ENCODE peak calls at places on chromosome 9, in ten cellular contexts. Y is osteoblast, B is retinal pigment epithelial cell, N is heart left ventricle, R is thyroid gland, P is uterus, W is bronchial epithelial cell, M is suprapubic skin, O is heart right ventricle, G is fibroblast of pulmonary artery. D is an unnamed sample.

GRCh38 chr9:86997961-86998360 is 50.7 kb upstream of the GAS1 start:
- DNase-seq in Y (no peak), B (no peak), N (no peak), R (no peak), P (no peak), W (no peak), M (no peak), O (no peak), G (no peak), D (no peak)

GRCh38 chr9:112348257-112348992 is 15.0 kb upstream of the PTBP3 start:
- DNase-seq in Y (peak), B (no peak), N (peak), R (peak), P (peak), W (peak), M (peak), O (peak), G (peak), D (peak)

GRCh38 chr9:86557063-86557766 is 203.0 kb upstream of the TUT7 start:
- DNase-seq in Y (peak), B (no peak), N (no peak), R (no peak), P (peak), W (peak), M (no peak), O (peak), G (peak), D (no peak)

GRCh38 chr9:16727452-16728127 is 142.9 kb downstream of the BNC2 start:
- DNase-seq in Y (peak), B (no peak), N (no peak), R (peak), P (no peak), W (no peak), M (no peak), O (no peak), G (peak), D (no peak)

GRCh38 chr9:127209220-127209619 is 55.4 kb upstream of the GARNL3 start:
- DNase-seq in Y (no peak), B (no peak), N (no peak), R (no peak), P (peak), W (no peak), M (no peak), O (no peak), G (no peak), D (no peak)

GRCh38 chr9:94802795-94803194 is 76.3 kb downstream of the AOPEP start:
- DNase-seq in Y (no peak), B (no peak), N (no peak), R (no peak), P (no peak), W (peak), M (no peak), O (no peak), G (no peak), D (no peak)

GRCh38 chr9:99326917-99327189 is 104.8 kb downstream of the SEC61B start:
- DNase-seq in Y (no peak), B (no peak), N (no peak), R (no peak), P (no peak), W (no peak), M (no peak), O (no peak), G (no peak), D (no peak)

GRCh38 chr9:8560560-8561525 is 761.3 kb upstream of the DMAC1 start:
- DNase-seq in Y (no peak), B (no peak), N (no peak), R (no peak), P (no peak), W (peak), M (no peak), O (no peak), G (no peak), D (no peak)

GRCh38 chr9:14395300-14396082 is 81.5 kb upstream of the NFIB start:
- DNase-seq in Y (no peak), B (no peak), N (peak), R (no peak), P (no peak), W (no peak), M (no peak), O (peak), G (no peak), D (no peak)

GRCh38 chr9:16431666-16432065 is 438.8 kb downstream of the BNC2 start:
- DNase-seq in Y (no peak), B (no peak), N (no peak), R (no peak), P (no peak), W (no peak), M (no peak), O (no peak), G (no peak), D (no peak)

GRCh38 chr9:80410106-80410505 is 838.3 kb downstream of the TLE4 start:
- DNase-seq in Y (no peak), B (no peak), N (peak), R (peak), P (peak), W (no peak), M (no peak), O (no peak), G (peak), D (no peak)

GRCh38 chr9:10059044-10059443 is 553.8 kb downstream of the PTPRD start:
- DNase-seq in Y (no peak), B (peak), N (no peak), R (no peak), P (no peak), W (peak), M (no peak), O (no peak), G (peak), D (no peak)

GRCh38 chr9:81083062-81083461 is 606.3 kb downstream of the TLE1 start:
- DNase-seq in Y (no peak), B (peak), N (no peak), R (no peak), P (no peak), W (no peak), M (no peak), O (no peak), G (peak), D (no peak)

GRCh38 chr9:21993893-21994525 is at the start of gene CDKN2A:
- DNase-seq in Y (peak), B (no peak), N (peak), R (no peak), P (no peak), W (no peak), M (no peak), O (no peak), G (peak), D (no peak)

GRCh38 chr9:23663536-23663935 is 162.5 kb downstream of the ELAVL2 start:
- DNase-seq in Y (peak), B (no peak), N (no peak), R (no peak), P (no peak), W (no peak), M (no peak), O (no peak), G (no peak), D (no peak)

GRCh38 chr9:93206576-93207155 is 22.7 kb downstream of the WNK2 start:
- DNase-seq in Y (peak), B (no peak), N (no peak), R (no peak), P (no peak), W (no peak), M (no peak), O (no peak), G (no peak), D (no peak)

GRCh38 chr9:95025213-95026170 is 292.0 kb downstream of the FANCC start:
- DNase-seq in Y (peak), B (peak), N (peak), R (peak), P (peak), W (no peak), M (no peak), O (peak), G (peak), D (no peak)

GRCh38 chr9:110891760-110892159 is 146.5 kb downstream of the LPAR1 start:
- DNase-seq in Y (no peak), B (no peak), N (no peak), R (no peak), P (no peak), W (peak), M (no peak), O (no peak), G (peak), D (no peak)

GRCh38 chr9:33142531-33142930 is 24.6 kb downstream of the B4GALT1 start:
- DNase-seq in Y (no peak), B (no peak), N (no peak), R (no peak), P (no peak), W (no peak), M (peak), O (no peak), G (no peak), D (no peak)

GRCh38 chr9:6765396-6765795 is 7.6 kb downstream of the KDM4C start:
- DNase-seq in Y (no peak), B (no peak), N (no peak), R (no peak), P (no peak), W (no peak), M (no peak), O (no peak), G (no peak), D (no peak)

GRCh38 chr9:134323741-134324358 is 2.4 kb upstream of the RXRA start:
- DNase-seq in Y (peak), B (no peak), N (no peak), R (peak), P (peak), W (peak), M (no peak), O (peak), G (no peak), D (no peak)

GRCh38 chr9:129146441-129146933 is 31.6 kb downstream of the IER5L start:
- DNase-seq in Y (peak), B (no peak), N (peak), R (peak), P (peak), W (no peak), M (no peak), O (no peak), G (peak), D (no peak)

GRCh38 chr9:129143461-129143927 is 32.3 kb downstream of the PTPA start:
- DNase-seq in Y (peak), B (no peak), N (peak), R (peak), P (peak), W (no peak), M (no peak), O (peak), G (peak), D (no peak)

GRCh38 chr9:129145316-129145715 is 32.7 kb downstream of the IER5L start:
- DNase-seq in Y (peak), B (no peak), N (no peak), R (peak), P (no peak), W (no peak), M (no peak), O (no peak), G (peak), D (no peak)

GRCh38 chr9:129148463-129149204 is 29.4 kb downstream of the IER5L start:
- DNase-seq in Y (peak), B (no peak), N (no peak), R (no peak), P (no peak), W (no peak), M (no peak), O (no peak), G (no peak), D (no peak)

GRCh38 chr9:129145841-129146292 is 32.2 kb downstream of the IER5L start:
- DNase-seq in Y (peak), B (peak), N (peak), R (no peak), P (peak), W (no peak), M (no peak), O (peak), G (peak), D (no peak)
- TF ChIP-seq CTCF in Y (no peak), B (no peak), N (no peak), R (no peak), P (no peak), W (no peak), M (no peak), O (no peak), G (no peak), D (no peak)

GRCh38 chr9:35734096-35734495 is 1.6 kb downstream of the CREB3 start:
- DNase-seq in Y (no peak), B (no peak), N (no peak), R (no peak), P (no peak), W (no peak), M (no peak), O (no peak), G (no peak), D (no peak)

GRCh38 chr9:35730486-35730854 is 1.5 kb downstream of the TLN1 start:
- DNase-seq in Y (no peak), B (no peak), N (no peak), R (no peak), P (no peak), W (no peak), M (no peak), O (no peak), G (no peak), D (no peak)

GRCh38 chr9:35731415-35732184 is 395 bp downstream of the TLN1 start:
- DNase-seq in Y (no peak), B (no peak), N (no peak), R (no peak), P (no peak), W (peak), M (no peak), O (no peak), G (no peak), D (no peak)

GRCh38 chr9:35733109-35733541 is 659 bp downstream of the CREB3 start:
- DNase-seq in Y (peak), B (no peak), N (peak), R (peak), P (no peak), W (peak), M (no peak), O (no peak), G (peak), D (no peak)

GRCh38 chr9:35732185-35733108 is at the start of the genes CREB3 and TLN1:
- DNase-seq in Y (peak), B (peak), N (peak), R (peak), P (peak), W (peak), M (peak), O (peak), G (peak), D (peak)
- TF ChIP-seq CTCF in Y (peak), B (no peak), N (no peak), R (no peak), P (peak), W (peak), M (no peak), O (peak), G (no peak), D (no peak)

GRCh38 chr9:124480621-124480981 is 26.6 kb downstream of the NR5A1 start:
- DNase-seq in Y (peak), B (no peak), N (no peak), R (no peak), P (no peak), W (peak), M (no peak), O (no peak), G (peak), D (no peak)
- TF ChIP-seq CTCF in Y (peak), B (peak), N (peak), R (no peak), P (no peak), W (peak), M (peak), O (peak), G (peak), D (peak)

DNA sequence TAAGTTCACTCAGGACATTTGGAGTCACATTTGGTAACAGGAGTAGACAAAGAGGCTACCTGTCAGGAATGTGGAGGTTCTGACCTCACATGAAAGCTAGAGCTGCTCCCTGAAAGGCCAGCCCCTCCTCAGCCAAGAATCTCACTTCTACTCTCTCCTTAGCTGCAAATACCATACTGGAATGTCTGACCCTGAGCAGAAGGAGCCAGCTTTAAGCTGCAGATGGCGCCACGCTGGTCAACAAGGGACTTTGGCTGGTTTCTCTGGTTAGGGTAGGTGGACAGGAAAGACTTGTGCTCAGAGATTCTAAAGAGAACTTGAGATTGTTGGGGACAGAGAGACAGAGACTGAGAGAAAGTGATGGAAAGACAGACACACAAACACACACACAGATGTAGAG is 21.9 kb downstream of the ASTN2 start:
- DNase-seq in Y (no peak), B (no peak), N (no peak), R (no peak), P (no peak), W (no peak), M (no peak), O (no peak), G (no peak), D (no peak)
- TF ChIP-seq CTCF in Y (no peak), B (no peak), N (no peak), R (no peak), P (no peak), W (no peak), M (no peak), O (no peak), G (no peak), D (no peak)

DNA sequence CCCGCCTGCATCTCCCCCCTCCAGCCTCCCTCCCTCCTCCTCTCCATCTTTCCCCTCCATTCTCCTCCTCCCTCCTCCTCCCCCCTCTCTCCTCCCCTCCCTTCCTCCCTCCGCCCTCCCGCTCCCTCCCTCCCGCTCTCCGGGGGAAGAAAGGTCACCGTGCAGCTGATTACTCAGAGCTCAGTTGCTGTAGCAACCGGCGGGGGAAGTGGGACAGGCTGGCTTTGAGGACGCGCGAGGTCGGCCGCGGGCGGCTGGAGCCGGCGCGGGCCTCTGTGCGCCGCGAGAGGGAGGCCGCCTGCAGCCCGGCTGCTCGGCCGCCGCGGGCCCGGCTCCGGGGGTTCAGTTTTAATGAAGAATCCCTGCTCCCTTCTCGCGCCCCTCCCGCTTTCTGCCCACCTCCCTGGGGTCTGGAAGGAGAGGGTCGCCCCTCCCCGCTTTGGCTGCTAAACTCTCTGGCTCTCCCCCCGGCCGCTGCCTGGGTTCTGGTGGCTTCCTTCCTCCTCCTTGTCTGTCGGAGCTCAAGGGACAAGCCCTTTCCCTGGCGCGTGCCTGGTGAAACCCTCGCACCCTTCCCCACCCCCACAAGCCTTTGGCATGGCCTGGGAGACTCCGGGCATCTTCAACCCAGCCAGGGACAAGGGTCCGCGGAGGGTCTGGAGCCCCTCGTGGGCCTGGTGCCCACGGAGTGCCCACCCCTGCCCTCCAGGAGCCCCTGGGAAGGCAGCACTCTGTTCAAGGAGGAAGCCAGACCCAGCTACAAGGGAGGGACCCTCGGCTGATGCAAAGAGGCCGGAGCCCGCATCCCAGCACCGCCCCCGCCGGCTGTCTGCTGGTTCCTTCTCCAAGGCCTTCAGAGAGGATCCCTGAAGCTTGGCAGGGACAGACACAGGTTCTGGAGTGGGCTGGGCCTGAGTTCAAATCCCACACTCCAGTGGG is 160.3 kb downstream of the C9orf50 start:
- DNase-seq in Y (peak), B (peak), N (peak), R (peak), P (peak), W (peak), M (peak), O (peak), G (peak), D (peak)
- TF ChIP-seq CTCF in Y (peak), B (no peak), N (peak), R (no peak), P (peak), W (peak), M (peak), O (peak), G (no peak), D (peak)

DNA sequence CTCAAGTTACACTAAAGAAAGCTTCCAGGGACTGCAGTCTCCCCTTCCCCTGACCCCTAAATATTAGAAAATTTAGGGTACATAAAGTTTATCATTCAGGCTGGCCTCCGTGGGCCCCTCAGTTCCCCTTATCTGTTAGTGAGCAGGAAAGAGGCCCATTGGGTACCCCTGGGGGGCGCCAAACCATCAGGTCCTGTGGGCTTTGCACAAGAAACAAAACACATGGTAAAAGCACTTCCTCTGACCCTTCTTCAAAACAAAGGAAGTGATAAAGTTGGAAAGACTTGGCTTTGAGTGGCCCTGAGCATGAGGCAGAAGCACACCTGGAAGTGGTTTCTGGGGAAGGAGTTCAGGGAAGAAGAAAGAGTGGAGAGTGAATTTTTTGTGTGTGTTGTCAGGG is 213.0 kb downstream of the SMARCA2 start:
- DNase-seq in Y (no peak), B (no peak), N (no peak), R (peak), P (no peak), W (no peak), M (no peak), O (peak), G (no peak), D (no peak)
- TF ChIP-seq CTCF in Y (peak), B (peak), N (peak), R (no peak), P (no peak), W (peak), M (no peak), O (peak), G (peak), D (peak)

GRCh38 chr9:136719212-136719880 is 7.0 kb downstream of the DIPK1B start:
- DNase-seq in Y (peak), B (no peak), N (no peak), R (no peak), P (no peak), W (no peak), M (no peak), O (peak), G (no peak), D (no peak)
- TF ChIP-seq CTCF in Y (no peak), B (no peak), N (no peak), R (no peak), P (no peak), W (no peak), M (no peak), O (no peak), G (no peak), D (no peak)

GRCh38 chr9:121075251-121076036 is 689 bp downstream of the CNTRL start:
- DNase-seq in Y (peak), B (no peak), N (no peak), R (no peak), P (no peak), W (peak), M (no peak), O (no peak), G (no peak), D (no peak)
- TF ChIP-seq CTCF in Y (no peak), B (no peak), N (no peak), R (no peak), P (no peak), W (no peak), M (no peak), O (no peak), G (no peak), D (peak)

GRCh38 chr9:18018241-18018640 is 439.4 kb downstream of the SH3GL2 start:
- DNase-seq in Y (no peak), B (peak), N (no peak), R (no peak), P (no peak), W (no peak), M (no peak), O (no peak), G (no peak), D (no peak)
- TF ChIP-seq CTCF in Y (no peak), B (no peak), N (no peak), R (no peak), P (no peak), W (no peak), M (no peak), O (no peak), G (no peak), D (no peak)